ENCODE peak calls at places on chromosomes 13 and 19, in seven cellular contexts. O, I, Q, C, P, L and F are unnamed samples.
A peak's percentile ranks its signal among the peaks of the same experiment; 100 is the strongest.

GRCh38 chr13:39132286-39132685 is 94.0 kb downstream of the NHLRC3 start:
- DNase-seq in I (no peak), L (no peak), Q (no peak), O (no peak), P (no peak), C (no peak), F (peak; percentile 15)

GRCh38 chr13:67075239-67075638 is 154.9 kb downstream of the PCDH9 start:
- DNase-seq in I (no peak), Q (no peak), O (no peak), C (peak; percentile 71), P (no peak), L (no peak), F (no peak)

GRCh38 chr13:97367427-97367826 is 66.5 kb upstream of the RAP2A start:
- DNase-seq in Q (no peak), O (peak; percentile 69), I (no peak), P (peak; percentile 33), C (peak; percentile 51), L (no peak), F (peak; percentile 92)

GRCh38 chr13:49681837-49682236 is 9.4 kb downstream of the EBPL start:
- DNase-seq in O (peak; percentile 39), C (no peak), P (no peak), Q (no peak), L (no peak), I (no peak), F (peak; percentile 70)

GRCh38 chr13:41588899-41589298 is 131.5 kb downstream of the RGCC start:
- DNase-seq in L (no peak), O (peak; percentile 90), I (no peak), Q (peak; percentile 48), C (peak; percentile 97), P (no peak), F (peak; percentile 68)

GRCh38 chr13:21872795-21873194 is 201.9 kb downstream of the FGF9 start:
- DNase-seq in Q (no peak), P (no peak), C (no peak), L (no peak), O (no peak), I (no peak), F (no peak)

GRCh38 chr19:38693380-38694223 is 46.2 kb downstream of the ACTN4 start:
- DNase-seq in O (peak; percentile 88), Q (no peak), I (no peak), L (peak; percentile 33), C (peak; percentile 91), P (no peak), F (peak; percentile 97)

GRCh38 chr19:29643361-29643935 is 21.8 kb upstream of the PLEKHF1 start:
- DNase-seq in P (no peak), L (no peak), O (no peak), Q (no peak), I (no peak), C (no peak), F (no peak)

GRCh38 chr19:2039959-2040646 is 10.9 kb downstream of the MKNK2 start:
- DNase-seq in O (no peak), C (no peak), L (no peak), P (no peak), I (no peak), Q (no peak), F (no peak)

GRCh38 chr13:76762731-76763130 is 123.5 kb downstream of the KCTD12 start:
- DNase-seq in C (no peak), P (no peak), Q (no peak), L (no peak), I (no peak), O (no peak), F (no peak)

GRCh38 chr19:28397311-28397710 is 815.6 kb downstream of the UQCRFS1 start:
- DNase-seq in O (no peak), P (no peak), C (no peak), Q (no peak), L (no peak), I (no peak), F (no peak)

GRCh38 chr19:5966215-5966614 is 11.7 kb downstream of the RANBP3 start:
- DNase-seq in Q (no peak), C (peak; percentile 71), O (no peak), L (no peak), P (no peak), I (no peak), F (peak; percentile 51)

GRCh38 chr13:24270639-24271131 is 38.7 kb upstream of the C1QTNF9 start:
- DNase-seq in P (peak; percentile 62), I (peak; percentile 40), O (peak; percentile 61), L (peak; percentile 49), Q (peak; percentile 48), C (peak; percentile 75), F (peak; percentile 73)